ENCODE peak calls at places on chromosomes 5 and 9, in four cellular contexts. One of them, this sample, is unnamed.

GRCh38 chr9:129166962-129167557 is 11.0 kb downstream of the IER5L start:
- DNase-seq in fibroblast of lung: peak
- DNase-seq in keratinocyte: peak
- DNase-seq in kidney: peak
- DNase-seq in this sample: peak

GRCh38 chr5:89283758-89284493 is 400.9 kb upstream of the MEF2C start:
- DNase-seq in fibroblast of lung: no peak
- DNase-seq in keratinocyte: no peak
- DNase-seq in kidney: no peak
- DNase-seq in this sample: no peak

GRCh38 chr9:85142461-85143401 is 473.2 kb downstream of the NTRK2 start:
- DNase-seq in fibroblast of lung: peak
- DNase-seq in keratinocyte: no peak
- DNase-seq in kidney: no peak
- DNase-seq in this sample: peak

GRCh38 chr9:137804908-137805356 is 72.7 kb upstream of the CACNA1B start:
- DNase-seq in fibroblast of lung: peak
- DNase-seq in keratinocyte: peak
- DNase-seq in kidney: peak
- DNase-seq in this sample: no peak

GRCh38 chr9:98410185-98410697 is 154.8 kb upstream of the TBC1D2 start:
- DNase-seq in fibroblast of lung: peak
- DNase-seq in keratinocyte: no peak
- DNase-seq in kidney: no peak
- DNase-seq in this sample: no peak

GRCh38 chr5:84724683-84725082 is 340.0 kb upstream of the EDIL3 start:
- DNase-seq in fibroblast of lung: peak
- DNase-seq in keratinocyte: peak
- DNase-seq in kidney: no peak
- DNase-seq in this sample: no peak

GRCh38 chr5:7802855-7803254 is 48.1 kb downstream of the CFAP90 start:
- DNase-seq in fibroblast of lung: no peak
- DNase-seq in keratinocyte: no peak
- DNase-seq in kidney: no peak
- DNase-seq in this sample: no peak

GRCh38 chr5:67176931-67177330 is 19.7 kb downstream of the CD180 start:
- DNase-seq in fibroblast of lung: no peak
- DNase-seq in keratinocyte: no peak
- DNase-seq in kidney: no peak
- DNase-seq in this sample: no peak

GRCh38 chr5:18329346-18329745 is 695.1 kb downstream of the TAF11L14 start:
- DNase-seq in fibroblast of lung: no peak
- DNase-seq in keratinocyte: no peak
- DNase-seq in kidney: no peak
- DNase-seq in this sample: no peak

GRCh38 chr9:34628656-34629491 is at the start of gene ARID3C:
- DNase-seq in fibroblast of lung: no peak
- DNase-seq in keratinocyte: no peak
- DNase-seq in kidney: no peak
- DNase-seq in this sample: no peak

GRCh38 chr9:68704804-68705635 is at the start of gene PIP5K1B:
- DNase-seq in fibroblast of lung: peak
- DNase-seq in keratinocyte: no peak
- DNase-seq in kidney: peak
- DNase-seq in this sample: no peak
- H3K9ac ChIP-seq in fibroblast of lung: no peak
- H3K9ac ChIP-seq in keratinocyte: no peak
- H3K9ac ChIP-seq in kidney: peak
- H3K9ac ChIP-seq in this sample: no peak

DNA sequence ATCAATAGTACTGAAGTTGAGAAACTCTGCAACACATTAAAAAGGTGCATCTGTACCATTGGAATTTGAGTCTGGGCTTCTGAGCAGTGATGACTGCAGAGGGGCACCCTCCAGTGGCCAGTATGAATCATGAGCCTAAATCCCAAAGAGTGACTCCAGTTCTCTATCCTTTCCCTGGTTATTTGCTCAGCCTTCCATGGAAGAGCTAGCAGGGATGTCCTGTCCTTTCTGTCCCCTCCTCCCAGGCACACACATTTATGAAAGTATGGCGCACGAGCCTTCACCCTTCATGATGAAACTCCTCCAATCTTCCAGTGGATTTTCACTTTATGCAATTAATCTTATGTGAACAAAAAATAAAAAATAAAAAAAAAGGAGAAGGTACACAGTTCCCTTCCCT is 81.0 kb downstream of the ESM1 start:
- DNase-seq in fibroblast of lung: peak
- DNase-seq in keratinocyte: no peak
- DNase-seq in kidney: no peak
- DNase-seq in this sample: no peak
- TF ChIP-seq CTCF in fibroblast of lung: peak
- TF ChIP-seq CTCF in keratinocyte: peak
- TF ChIP-seq CTCF in kidney: peak
- TF ChIP-seq CTCF in this sample: peak

GRCh38 chr5:132850066-132850465 is 16.2 kb downstream of the GDF9 start:
- DNase-seq in fibroblast of lung: peak
- DNase-seq in keratinocyte: no peak
- DNase-seq in kidney: no peak
- DNase-seq in this sample: no peak

GRCh38 chr5:132856011-132856410 is 10.3 kb downstream of the GDF9 start:
- DNase-seq in fibroblast of lung: no peak
- DNase-seq in keratinocyte: no peak
- DNase-seq in kidney: no peak
- DNase-seq in this sample: no peak

GRCh38 chr5:132854301-132854700 is 12.0 kb downstream of the GDF9 start:
- DNase-seq in fibroblast of lung: peak
- DNase-seq in keratinocyte: no peak
- DNase-seq in kidney: no peak
- DNase-seq in this sample: no peak

GRCh38 chr5:132853323-132853722 is 12.9 kb downstream of the GDF9 start:
- DNase-seq in fibroblast of lung: no peak
- DNase-seq in keratinocyte: no peak
- DNase-seq in kidney: no peak
- DNase-seq in this sample: no peak

GRCh38 chr5:132853790-132854189 is 12.5 kb downstream of the GDF9 start:
- DNase-seq in fibroblast of lung: no peak
- DNase-seq in keratinocyte: no peak
- DNase-seq in kidney: no peak
- DNase-seq in this sample: no peak
- H3K9ac ChIP-seq in fibroblast of lung: no peak
- H3K9ac ChIP-seq in keratinocyte: no peak
- H3K9ac ChIP-seq in kidney: no peak
- H3K9ac ChIP-seq in this sample: no peak

GRCh38 chr5:123287881-123288280 is 135.3 kb downstream of the CEP120 start:
- DNase-seq in fibroblast of lung: no peak
- DNase-seq in keratinocyte: no peak
- DNase-seq in kidney: no peak
- DNase-seq in this sample: no peak

GRCh38 chr5:123289210-123289609 is 134.0 kb downstream of the CEP120 start:
- DNase-seq in fibroblast of lung: no peak
- DNase-seq in keratinocyte: no peak
- DNase-seq in kidney: no peak
- DNase-seq in this sample: no peak

GRCh38 chr5:123283537-123283936 is 139.7 kb downstream of the CEP120 start:
- DNase-seq in fibroblast of lung: no peak
- DNase-seq in keratinocyte: no peak
- DNase-seq in kidney: no peak
- DNase-seq in this sample: no peak

GRCh38 chr5:123283031-123283430 is 140.2 kb downstream of the CEP120 start:
- DNase-seq in fibroblast of lung: peak
- DNase-seq in keratinocyte: no peak
- DNase-seq in kidney: no peak
- DNase-seq in this sample: no peak

GRCh38 chr5:123285122-123286011 is 137.8 kb downstream of the CEP120 start:
- DNase-seq in fibroblast of lung: peak
- DNase-seq in keratinocyte: no peak
- DNase-seq in kidney: peak
- DNase-seq in this sample: no peak
- TF ChIP-seq CTCF in fibroblast of lung: no peak
- TF ChIP-seq CTCF in keratinocyte: no peak
- TF ChIP-seq CTCF in kidney: no peak
- TF ChIP-seq CTCF in this sample: no peak

DNA sequence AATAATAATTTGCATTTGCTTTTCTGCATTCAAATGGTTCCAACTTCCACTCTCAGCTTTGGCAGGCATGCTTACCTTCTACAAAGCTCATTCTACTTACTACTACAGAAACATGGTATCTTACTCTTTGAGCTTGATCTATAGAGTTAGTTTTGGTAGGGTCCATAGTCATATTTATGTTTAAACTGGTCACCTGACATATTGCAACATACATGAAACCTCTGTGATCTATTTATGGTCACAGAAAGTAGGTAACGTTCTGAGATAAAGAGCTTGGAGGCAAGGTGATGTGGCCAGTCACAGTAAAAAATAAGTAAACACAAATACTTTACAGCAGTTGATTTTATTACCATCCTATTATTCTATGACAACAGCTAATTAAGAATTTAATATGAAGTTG is 2.8 kb downstream of the NREP start:
- DNase-seq in fibroblast of lung: no peak
- DNase-seq in keratinocyte: no peak
- DNase-seq in kidney: no peak
- DNase-seq in this sample: no peak
- H3K9ac ChIP-seq in fibroblast of lung: no peak
- H3K9ac ChIP-seq in keratinocyte: no peak
- H3K9ac ChIP-seq in kidney: no peak
- H3K9ac ChIP-seq in this sample: no peak

DNA sequence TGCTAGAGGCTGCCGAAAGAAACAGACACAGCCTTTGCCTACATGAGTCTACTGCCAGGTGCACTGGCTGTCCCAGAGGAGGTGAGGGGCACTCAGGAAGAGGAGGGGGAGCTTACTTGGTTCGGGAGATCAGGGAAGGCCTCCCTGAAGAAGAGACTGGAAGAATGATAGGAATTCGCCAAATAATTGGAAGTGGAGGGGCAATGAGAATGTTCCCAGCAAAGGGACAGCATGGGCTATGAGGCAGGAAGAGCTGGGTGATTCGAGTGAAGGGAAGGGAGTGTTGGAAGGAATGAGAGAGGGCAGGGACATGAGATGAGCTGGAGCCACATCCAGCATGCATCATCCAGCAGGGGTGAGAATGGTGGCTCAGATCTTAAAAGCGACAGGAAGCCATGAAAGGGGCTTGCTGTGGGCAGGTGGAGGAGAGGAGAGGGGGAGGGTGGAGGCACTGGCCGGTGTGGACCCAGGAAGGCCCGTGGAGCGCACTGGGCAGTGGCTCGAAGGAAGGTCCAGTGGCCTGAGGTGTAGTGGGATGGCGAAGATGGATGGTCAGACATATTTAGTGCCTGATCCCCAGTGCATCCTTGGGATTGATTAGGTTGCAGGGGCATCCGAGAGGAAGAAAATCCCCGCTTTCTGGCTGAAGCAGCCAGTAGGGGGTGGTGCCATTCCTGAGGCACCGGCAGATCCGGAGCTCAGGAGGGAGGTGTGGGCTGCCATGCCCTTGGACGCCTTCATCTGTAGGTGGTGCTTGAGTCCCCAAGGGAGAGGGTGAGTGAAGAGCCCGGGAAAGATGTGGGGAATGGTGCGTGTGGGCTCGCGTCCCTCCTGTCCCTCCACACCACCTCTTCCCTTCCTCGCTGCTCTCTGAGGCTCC is 53.5 kb upstream of the GARNL3 start:
- DNase-seq in fibroblast of lung: no peak
- DNase-seq in keratinocyte: no peak
- DNase-seq in kidney: no peak
- DNase-seq in this sample: no peak
- TF ChIP-seq CTCF in fibroblast of lung: no peak
- TF ChIP-seq CTCF in keratinocyte: no peak
- TF ChIP-seq CTCF in kidney: no peak
- TF ChIP-seq CTCF in this sample: no peak

DNA sequence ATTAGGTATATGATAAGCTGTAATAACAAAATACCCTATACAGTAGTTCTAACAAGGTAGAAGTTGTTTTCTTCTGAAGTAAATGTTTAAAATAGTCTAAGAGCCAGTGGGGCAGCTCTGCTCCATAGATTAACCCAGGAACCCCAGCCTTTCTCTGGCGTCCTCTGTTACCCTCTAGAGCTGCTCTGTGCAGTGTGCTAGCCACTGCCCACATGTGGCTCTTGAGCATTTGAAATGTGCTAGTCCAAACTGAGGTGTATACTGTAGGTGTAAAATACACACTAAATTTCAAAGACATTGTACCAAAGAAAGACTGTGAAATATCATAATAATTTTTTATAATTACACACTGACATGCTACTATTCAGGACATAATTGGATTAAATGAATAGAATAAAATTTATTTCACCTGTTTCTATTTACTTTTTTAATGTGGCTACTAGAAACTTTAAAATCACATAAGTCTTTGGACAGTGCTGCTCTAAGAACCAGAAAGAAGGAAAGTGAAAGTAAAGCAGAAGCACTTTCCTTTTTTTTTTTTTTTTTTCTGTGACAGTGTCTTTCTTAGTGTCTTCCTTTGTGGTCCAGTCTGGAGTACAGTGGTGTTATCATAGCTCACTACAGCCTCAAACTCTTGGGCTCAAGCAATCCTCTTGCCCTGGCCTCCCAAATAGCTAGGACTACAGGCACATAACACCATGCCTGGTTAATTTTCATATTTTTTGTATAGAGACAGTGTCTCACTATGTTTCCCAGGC is 39.3 kb downstream of the RAI14 start:
- DNase-seq in fibroblast of lung: no peak
- DNase-seq in keratinocyte: no peak
- DNase-seq in kidney: no peak
- DNase-seq in this sample: no peak
- H3K9ac ChIP-seq in fibroblast of lung: no peak
- H3K9ac ChIP-seq in keratinocyte: no peak
- H3K9ac ChIP-seq in kidney: no peak
- H3K9ac ChIP-seq in this sample: no peak

GRCh38 chr5:83721878-83722779 is 1.5 kb upstream of the HAPLN1 start:
- DNase-seq in fibroblast of lung: peak
- DNase-seq in keratinocyte: no peak
- DNase-seq in kidney: peak
- DNase-seq in this sample: peak
- TF ChIP-seq CTCF in fibroblast of lung: peak
- TF ChIP-seq CTCF in keratinocyte: no peak
- TF ChIP-seq CTCF in kidney: peak
- TF ChIP-seq CTCF in this sample: peak

This sample was measured in HCT116.